ENCODE peak calls at places on chromosomes 3 and 15, in eight cellular contexts. L is HCT116; U is naive thymus-derived CD8-positive, alpha-beta T cell; N is pancreas; X is NCI-H2081 treated with DMSO at 0.1 percent for 48 hours; B is T-helper 2 cell; A is ovary; S is NCI-H748 treated with DMSO at 0.1 percent for 48 hours. H is an unnamed sample.

GRCh38 chr3:99475229-99475628 is 163.2 kb upstream of the COL8A1 start:
- DNase-seq in L (no peak), U (no peak), N (no peak), X (no peak), B (no peak), A (no peak), S (no peak), H (no peak)

GRCh38 chr3:49255686-49256085 is 21.3 kb downstream of the C3orf62 start:
- DNase-seq in L (no peak), U (no peak), N (no peak), X (no peak), B (no peak), A (no peak), S (no peak), H (no peak)

GRCh38 chr3:99128740-99129505 is 227.4 kb upstream of the DCBLD2 start:
- DNase-seq in L (peak), U (no peak), N (no peak), X (no peak), B (no peak), A (no peak), S (no peak), H (peak)

GRCh38 chr15:99343836-99344551 is 92.7 kb downstream of the LRRC28 start:
- DNase-seq in L (no peak), U (peak), N (no peak), X (no peak), B (no peak), A (no peak), S (no peak), H (no peak)

GRCh38 chr15:96135166-96136093 is 195.1 kb upstream of the NR2F2 start:
- DNase-seq in L (no peak), U (no peak), N (no peak), X (no peak), B (no peak), A (no peak), S (no peak), H (no peak)

GRCh38 chr3:98073486-98073885 is 13.5 kb upstream of the OR5AC2 start:
- DNase-seq in L (no peak), U (no peak), N (no peak), X (no peak), B (no peak), A (no peak), S (no peak), H (no peak)

GRCh38 chr3:114336122-114336697 is 42.4 kb downstream of the TIGIT start:
- DNase-seq in L (no peak), U (no peak), N (no peak), X (no peak), B (no peak), A (no peak), S (no peak), H (peak)

GRCh38 chr3:111619833-111620232 is 24.7 kb upstream of the ZBED2 start:
- DNase-seq in L (no peak), U (no peak), N (no peak), X (no peak), B (no peak), A (no peak), S (no peak), H (no peak)

GRCh38 chr15:91319715-91320059 is 219.6 kb downstream of the SV2B start:
- DNase-seq in L (no peak), U (no peak), N (no peak), X (no peak), B (no peak), A (no peak), S (no peak), H (no peak)

GRCh38 chr15:66885281-66885915 is 180.0 kb upstream of the SMAD3 start:
- DNase-seq in L (no peak), U (no peak), N (no peak), X (no peak), B (no peak), A (no peak), S (no peak), H (no peak)

GRCh38 chr15:67839358-67839928 is 402 bp downstream of the RNU6-1 start:
- DNase-seq in L (peak), U (peak), N (no peak), X (no peak), B (no peak), A (peak), S (peak), H (no peak)

GRCh38 chr3:127018306-127018828 is 35.5 kb downstream of the PLXNA1 start:
- DNase-seq in L (no peak), U (no peak), N (no peak), X (no peak), B (no peak), A (no peak), S (no peak), H (no peak)

GRCh38 chr3:98647197-98647596 is 53.8 kb upstream of the CPOX start:
- DNase-seq in L (no peak), U (no peak), N (no peak), X (no peak), B (no peak), A (no peak), S (no peak), H (no peak)

GRCh38 chr15:77909131-77909940 is 168.2 kb downstream of the TBC1D2B start:
- DNase-seq in L (no peak), U (no peak), N (no peak), X (no peak), B (no peak), A (no peak), S (no peak), H (no peak)

GRCh38 chr15:42832577-42832976 is 88.0 kb downstream of the TTBK2 start:
- DNase-seq in L (peak), U (no peak), N (no peak), X (no peak), B (no peak), A (no peak), S (no peak), H (peak)

GRCh38 chr3:177481329-177481728 is 284.0 kb upstream of the TBL1XR1 start:
- DNase-seq in L (no peak), U (no peak), N (no peak), X (no peak), B (no peak), A (no peak), S (no peak), H (no peak)

GRCh38 chr3:127820221-127820870 is 2.0 kb downstream of the MGLL start:
- DNase-seq in L (no peak), U (no peak), N (no peak), X (no peak), B (no peak), A (no peak), S (no peak), H (no peak)

GRCh38 chr3:123151251-123151705 is 50.5 kb upstream of the SEC22A start:
- DNase-seq in L (no peak), U (no peak), N (no peak), X (no peak), B (no peak), A (no peak), S (no peak), H (no peak)

GRCh38 chr3:98513136-98513535 is 9.6 kb downstream of the CLDND1 start:
- DNase-seq in L (peak), U (no peak), N (no peak), X (no peak), B (no peak), A (no peak), S (no peak), H (no peak)

GRCh38 chr3:146468234-146468931 is 978 bp downstream of the PLSCR2 start:
- DNase-seq in L (no peak), U (no peak), N (no peak), X (no peak), B (no peak), A (no peak), S (no peak), H (no peak)

GRCh38 chr3:149610351-149611105 is 47.3 kb downstream of the WWTR1 start:
- DNase-seq in L (no peak), U (no peak), N (no peak), X (no peak), B (no peak), A (no peak), S (no peak), H (no peak)

GRCh38 chr3:7630925-7631324 is 770.0 kb downstream of the GRM7 start:
- DNase-seq in L (no peak), U (no peak), N (peak), X (no peak), B (no peak), A (peak), S (no peak), H (no peak)

GRCh38 chr15:96374494-96374893 is 44.0 kb downstream of the NR2F2 start:
- DNase-seq in L (no peak), U (no peak), N (no peak), X (no peak), B (no peak), A (no peak), S (no peak), H (no peak)

GRCh38 chr15:83012038-83012490 is 625 bp upstream of the C15orf40 start:
- DNase-seq in L (no peak), U (no peak), N (no peak), X (no peak), B (no peak), A (no peak), S (no peak), H (no peak)

GRCh38 chr3:142215111-142215510 is 10.3 kb downstream of the GK5 start:
- DNase-seq in L (no peak), U (no peak), N (no peak), X (no peak), B (no peak), A (no peak), S (no peak), H (no peak)

GRCh38 chr15:58243083-58243482 is 104.9 kb downstream of the AQP9 start:
- DNase-seq in L (no peak), U (no peak), N (no peak), X (no peak), B (no peak), A (no peak), S (peak), H (no peak)

GRCh38 chr3:147493666-147494065 is 84.5 kb downstream of the ZIC1 start:
- DNase-seq in L (peak), U (no peak), N (no peak), X (peak), B (no peak), A (no peak), S (peak), H (no peak)

H was measured in SW 1271.